ENCODE peak calls at places on chromosomes 11 and 22, in four cellular contexts. K is lung microvascular endothelial cell, Y is OCI-LY7, X is uterus. U is an unnamed sample.

GRCh38 chr11:77418155-77418980 is 55.5 kb downstream of the PAK1 start:
- DNase-seq in K (no peak), X (no peak), Y (no peak), U (no peak)

GRCh38 chr22:31313366-31314147 is 21.3 kb upstream of the PIK3IP1 start:
- DNase-seq in K (peak; percentile 87), Y (peak; percentile 63), X (peak; percentile 92), U (no peak)

GRCh38 chr11:5596611-5597201 is at the start of gene TRIM6:
- DNase-seq in Y (no peak), K (peak; percentile 15), X (peak; percentile 62), U (no peak)

GRCh38 chr11:66302656-66303055 is 11.0 kb downstream of the TMEM151A start:
- DNase-seq in X (no peak), Y (no peak), K (no peak), U (no peak)

GRCh38 chr11:133072366-133072765 is 459.9 kb downstream of the OPCML start:
- DNase-seq in K (no peak), Y (no peak), X (no peak), U (no peak)

GRCh38 chr11:8040921-8041285 is 40.1 kb upstream of the TUB start:
- DNase-seq in X (no peak), Y (no peak), K (no peak), U (no peak)

GRCh38 chr11:62721994-62722393 is 5.3 kb downstream of the HNRNPUL2 start:
- DNase-seq in X (no peak), Y (no peak), K (peak; percentile 19), U (no peak)

GRCh38 chr11:19276859-19277808 is 36.4 kb upstream of the E2F8 start:
- DNase-seq in X (no peak), Y (no peak), K (no peak), U (no peak)

GRCh38 chr11:2443406-2443805 is 908 bp downstream of the TRPM5 start:
- DNase-seq in K (no peak), X (no peak), Y (no peak), U (no peak)

GRCh38 chr11:132402056-132402684 is 1031.8 kb downstream of the NTM start:
- DNase-seq in K (no peak), Y (no peak), X (no peak), U (no peak)

GRCh38 chr11:15663778-15664218 is 549.1 kb downstream of the INSC start:
- DNase-seq in Y (no peak), K (no peak), X (no peak), U (no peak)

GRCh38 chr22:33569547-33569946 is 350.7 kb downstream of the LARGE1 start:
- DNase-seq in X (no peak), Y (no peak), K (no peak), U (no peak)

GRCh38 chr11:68043349-68044144 is 4.7 kb downstream of the TCIRG1 start:
- DNase-seq in X (peak; percentile 62), Y (no peak), K (no peak), U (no peak)

GRCh38 chr22:27116295-27116694 is 458.9 kb downstream of the MIAT start:
- DNase-seq in Y (no peak), X (no peak), K (peak; percentile 14), U (no peak)

GRCh38 chr11:75576017-75576416 is 14.0 kb downstream of the SERPINH1 start:
- DNase-seq in X (no peak), Y (no peak), K (no peak), U (no peak)

GRCh38 chr11:18233912-18234311 is 2.7 kb downstream of the SAA4 start:
- DNase-seq in X (no peak), Y (no peak), K (no peak), U (no peak)

GRCh38 chr11:100925935-100926334 is 203.7 kb downstream of the PGR start:
- DNase-seq in K (no peak), X (no peak), Y (no peak), U (no peak)